ENCODE peak calls at places on chromosomes 12 and 14, in six cellular contexts. K is ovary, T is fibroblast of lung, G is GM12878, Q is GM12865, A is left ventricle myocardium inferior. C is an unnamed sample.

GRCh38 chr14:60721331-60722162 is 2.6 kb downstream of the SIX4 start:
- DNase-seq in A (no peak), T (peak), K (peak), G (no peak), Q (peak), C (peak)

GRCh38 chr12:96219700-96220206 is 25.6 kb downstream of the ELK3 start:
- DNase-seq in Q (no peak), A (no peak), K (no peak), G (no peak), T (peak), C (peak)

GRCh38 chr12:20527396-20528154 is 159.2 kb downstream of the PDE3A start:
- DNase-seq in K (no peak), Q (no peak), G (no peak), A (no peak), T (peak), C (peak)

GRCh38 chr14:32345311-32345771 is 16.2 kb downstream of the AKAP6 start:
- DNase-seq in T (peak), G (no peak), A (no peak), Q (no peak), K (no peak), C (peak)

GRCh38 chr12:81759215-81759991 is at the start of gene PPFIA2:
- DNase-seq in A (peak), T (peak), K (peak), Q (no peak), G (no peak), C (peak)

GRCh38 chr12:131830335-131831020 is 2.3 kb downstream of the MMP17 start:
- DNase-seq in G (no peak), A (peak), T (peak), Q (peak), K (peak), C (peak)

GRCh38 chr12:115166698-115167315 is 482.8 kb upstream of the TBX3 start:
- DNase-seq in T (peak), G (no peak), K (no peak), Q (no peak), A (no peak), C (peak)

GRCh38 chr12:121719926-121720414 is 7.4 kb downstream of the TMEM120B start:
- DNase-seq in G (no peak), A (no peak), T (peak), Q (no peak), K (no peak), C (peak)

GRCh38 chr12:12665194-12665593 is 30.8 kb downstream of the GPR19 start:
- DNase-seq in K (no peak), T (no peak), A (no peak), Q (no peak), G (no peak), C (no peak)

DNA sequence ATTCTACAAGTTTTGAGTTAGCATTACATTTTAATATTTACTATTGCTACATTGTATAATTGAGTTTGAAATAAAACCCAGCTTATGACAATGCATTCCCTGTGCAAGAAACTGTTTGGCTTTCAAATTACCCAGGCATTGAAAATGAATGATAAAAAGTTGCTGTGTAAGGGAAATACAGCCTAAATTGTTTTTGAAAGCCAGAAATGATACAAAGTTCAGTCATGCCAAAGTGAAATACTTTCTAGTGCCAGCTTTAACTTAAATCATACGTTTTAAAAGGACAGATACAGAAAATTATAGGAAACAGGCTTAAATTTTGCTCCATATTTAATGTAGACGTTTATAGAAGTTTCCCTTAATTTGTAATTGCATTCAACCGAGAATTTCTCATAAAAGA is 2.8 kb downstream of the MGAT2 start:
- DNase-seq in A (no peak), G (no peak), K (no peak), Q (no peak), T (no peak), C (no peak)
- H3K4me3 ChIP-seq in A (no peak), G (peak), K (no peak), Q (peak), T (peak), C (peak)

GRCh38 chr14:45083979-45084722 is at the start of gene PRPF39:
- DNase-seq in K (peak), G (peak), T (peak), A (peak), Q (peak), C (peak)
- TF ChIP-seq CTCF in K (no peak), G (no peak), T (no peak), A (no peak), Q (no peak), C (no peak)

DNA sequence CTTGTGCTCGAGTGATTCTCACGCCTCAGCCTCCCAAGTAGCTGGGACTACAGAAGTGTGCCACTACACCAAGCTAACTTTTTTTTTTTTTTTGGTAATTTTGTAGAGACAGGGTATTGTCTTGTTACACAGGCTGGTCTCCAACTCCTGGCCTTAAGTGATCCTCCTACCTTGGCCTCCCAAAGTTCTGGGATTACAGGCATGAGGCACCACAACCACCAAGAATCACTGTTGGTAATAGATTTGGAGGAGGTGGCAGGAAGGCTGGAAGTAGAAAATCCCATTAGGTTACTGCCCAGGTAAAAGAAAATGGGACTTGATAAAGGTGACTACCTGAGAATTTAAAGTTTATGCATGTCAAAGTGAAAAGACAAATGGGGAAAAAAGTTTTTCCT is 1.4 kb upstream of the CDCA4 start:
- DNase-seq in G (no peak), K (no peak), Q (no peak), T (no peak), A (no peak), C (no peak)
- H3K4me3 ChIP-seq in G (peak), K (no peak), Q (peak), T (peak), A (peak), C (peak)

DNA sequence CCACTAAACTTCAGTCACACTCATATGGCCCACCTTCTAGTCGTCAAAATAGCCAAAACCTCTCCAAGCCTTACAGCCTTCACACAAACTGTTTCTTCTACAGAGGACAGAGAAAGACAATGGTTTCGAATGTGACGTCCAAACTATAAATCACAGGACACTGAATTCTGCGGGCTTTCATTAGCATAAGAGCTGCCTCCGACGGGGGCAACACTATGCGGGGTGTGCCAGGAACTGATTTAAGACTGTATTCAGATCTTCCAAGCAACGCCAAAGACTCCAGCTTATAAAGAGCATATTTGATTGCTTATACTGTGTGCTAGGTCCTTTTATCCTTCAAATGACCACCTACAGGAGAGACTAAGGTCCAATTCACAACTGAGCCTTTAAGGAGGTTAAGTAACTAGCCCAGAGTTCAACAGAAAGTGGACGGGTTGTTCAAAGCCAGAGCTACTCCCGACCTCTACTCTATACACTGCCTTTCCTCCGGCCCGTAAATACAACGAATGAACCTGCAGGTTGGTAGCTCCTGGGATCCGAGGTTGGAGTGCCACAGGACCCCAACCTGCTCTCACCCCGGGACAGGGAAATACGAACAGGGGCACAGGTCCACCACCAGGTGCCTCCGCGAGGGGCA is 574 bp downstream of the L2HGDH start:
- DNase-seq in A (no peak), T (no peak), G (no peak), K (no peak), Q (no peak), C (no peak)
- TF ChIP-seq CTCF in A (peak), T (peak), G (peak), K (no peak), Q (peak), C (peak)

GRCh38 chr12:34302131-34302885 is 280.0 kb downstream of the ALG10 start:
- DNase-seq in G (no peak), A (no peak), K (no peak), T (no peak), Q (no peak), C (no peak)
- H3K4me3 ChIP-seq in G (no peak), A (no peak), K (no peak), T (no peak), Q (no peak), C (no peak)

GRCh38 chr14:22047105-22047504 is 373.5 kb upstream of the OR4E1 start:
- DNase-seq in A (no peak), K (no peak), Q (peak), G (no peak), T (no peak), C (no peak)
- TF ChIP-seq CTCF in A (peak), K (no peak), Q (peak), G (peak), T (peak), C (peak)

C was measured in fibroblast of mammary gland.